ENCODE peak calls at places on chromosome 15, in six cellular contexts. L is AG09309, S is lower lobe of right lung, Q is AG04449, J is cardiac fibroblast, E is thoracic aorta. K is an unnamed sample.

GRCh38 chr15:78347586-78348543 is 7.7 kb downstream of the CRABP1 start:
- DNase-seq in L (no peak), S (no peak), Q (no peak), J (peak; percentile 13), E (no peak), K (no peak)

GRCh38 chr15:46857103-46857502 is 860.2 kb upstream of the SEMA6D start:
- DNase-seq in L (no peak), S (no peak), Q (no peak), J (no peak), E (no peak), K (no peak)

GRCh38 chr15:31031471-31032064 is 40.1 kb upstream of the MTMR10 start:
- DNase-seq in L (no peak), S (no peak), Q (no peak), J (peak; percentile 63), E (no peak), K (no peak)

GRCh38 chr15:34049096-34049495 is 10.1 kb upstream of the AVEN start:
- DNase-seq in L (peak; percentile 46), S (no peak), Q (peak; percentile 44), J (peak; percentile 89), E (no peak), K (no peak)

GRCh38 chr15:82624008-82624407 is 23.2 kb downstream of the CPEB1 start:
- DNase-seq in L (no peak), S (no peak), Q (peak; percentile 21), J (no peak), E (no peak), K (no peak)

GRCh38 chr15:35308802-35309201 is 223.7 kb upstream of the NANOGP8 start:
- DNase-seq in L (peak; percentile 94), S (no peak), Q (peak; percentile 99), J (peak; percentile 93), E (no peak), K (peak; percentile 94)

GRCh38 chr15:74283366-74283765 is 47.2 kb downstream of the CCDC33 start:
- DNase-seq in L (no peak), S (no peak), Q (no peak), J (no peak), E (no peak), K (no peak)

GRCh38 chr15:57522148-57522547 is 69.6 kb upstream of the MYZAP start:
- DNase-seq in L (no peak), S (no peak), Q (no peak), J (no peak), E (no peak), K (no peak)

GRCh38 chr15:75663931-75664421 is 16.3 kb downstream of the SNX33 start:
- DNase-seq in L (no peak), S (no peak), Q (no peak), J (no peak), E (no peak), K (no peak)

GRCh38 chr15:42363487-42363886 is 4.2 kb downstream of the CAPN3 start:
- DNase-seq in L (no peak), S (no peak), Q (no peak), J (no peak), E (no peak), K (no peak)

GRCh38 chr15:74873756-74874424 is 725 bp upstream of the SCAMP2 start:
- DNase-seq in L (no peak), S (peak; percentile 51), Q (no peak), J (peak; percentile 19), E (no peak), K (no peak)

GRCh38 chr15:38254065-38254883 is 1.6 kb downstream of the SPRED1 start:
- DNase-seq in L (no peak), S (peak; percentile 51), Q (no peak), J (peak; percentile 71), E (no peak), K (no peak)

GRCh38 chr15:42100021-42100800 is 5.8 kb upstream of the PLA2G4D start:
- DNase-seq in L (no peak), S (peak; percentile 72), Q (no peak), J (no peak), E (no peak), K (no peak)

GRCh38 chr15:75647370-75648155 is at the start of gene SNX33:
- DNase-seq in L (no peak), S (peak; percentile 86), Q (no peak), J (peak; percentile 94), E (no peak), K (no peak)

GRCh38 chr15:27828721-27829120 is 270.4 kb downstream of the OCA2 start:
- DNase-seq in L (no peak), S (no peak), Q (no peak), J (no peak), E (no peak), K (no peak)

GRCh38 chr15:92346063-92346462 is 47.6 kb upstream of the ST8SIA2 start:
- DNase-seq in L (no peak), S (no peak), Q (no peak), J (no peak), E (no peak), K (no peak)

GRCh38 chr15:94834000-94834399 is 602.6 kb downstream of the MCTP2 start:
- DNase-seq in L (no peak), S (no peak), Q (no peak), J (no peak), E (no peak), K (no peak)

GRCh38 chr15:52481915-52482314 is 46.8 kb downstream of the MYO5A start:
- DNase-seq in L (peak; percentile 50), S (no peak), Q (peak; percentile 57), J (peak; percentile 73), E (no peak), K (peak; percentile 56)

GRCh38 chr15:63246691-63247464 is 30.5 kb upstream of the APH1B start:
- DNase-seq in L (peak; percentile 83), S (no peak), Q (peak; percentile 91), J (peak; percentile 85), E (no peak), K (peak; percentile 80)

GRCh38 chr15:90646662-90647305 is 70.4 kb upstream of the BLM start:
- DNase-seq in L (no peak), S (peak; percentile 18), Q (no peak), J (no peak), E (no peak), K (no peak)

GRCh38 chr15:29090617-29091466 is 178.8 kb downstream of the NSMCE3 start:
- DNase-seq in L (no peak), S (no peak), Q (no peak), J (peak; percentile 29), E (no peak), K (no peak)

GRCh38 chr15:57540736-57541135 is 51.0 kb upstream of the MYZAP start:
- DNase-seq in L (no peak), S (no peak), Q (no peak), J (no peak), E (no peak), K (no peak)

GRCh38 chr15:95259965-95260364 is 1028.6 kb downstream of the MCTP2 start:
- DNase-seq in L (no peak), S (no peak), Q (no peak), J (peak; percentile 84), E (no peak), K (no peak)

GRCh38 chr15:88454867-88455810 is 12.0 kb downstream of the MRPL46 start:
- DNase-seq in L (peak; percentile 25), S (peak; percentile 55), Q (peak; percentile 17), J (peak; percentile 82), E (no peak), K (no peak)

GRCh38 chr15:77720617-77721016 is 87.9 kb upstream of the LINGO1 start:
- DNase-seq in L (no peak), S (no peak), Q (no peak), J (no peak), E (no peak), K (no peak)

GRCh38 chr15:99731336-99732267 is 1.6 kb downstream of the LYSMD4 start:
- DNase-seq in L (no peak), S (no peak), Q (no peak), J (peak; percentile 48), E (no peak), K (no peak)

GRCh38 chr15:69421498-69421897 is 7.3 kb downstream of the KIF23 start:
- DNase-seq in L (no peak), S (no peak), Q (no peak), J (peak; percentile 33), E (no peak), K (no peak)

GRCh38 chr15:35580606-35581005 is 34.6 kb upstream of the DPH6 start:
- DNase-seq in L (no peak), S (no peak), Q (no peak), J (no peak), E (no peak), K (no peak)

DNA sequence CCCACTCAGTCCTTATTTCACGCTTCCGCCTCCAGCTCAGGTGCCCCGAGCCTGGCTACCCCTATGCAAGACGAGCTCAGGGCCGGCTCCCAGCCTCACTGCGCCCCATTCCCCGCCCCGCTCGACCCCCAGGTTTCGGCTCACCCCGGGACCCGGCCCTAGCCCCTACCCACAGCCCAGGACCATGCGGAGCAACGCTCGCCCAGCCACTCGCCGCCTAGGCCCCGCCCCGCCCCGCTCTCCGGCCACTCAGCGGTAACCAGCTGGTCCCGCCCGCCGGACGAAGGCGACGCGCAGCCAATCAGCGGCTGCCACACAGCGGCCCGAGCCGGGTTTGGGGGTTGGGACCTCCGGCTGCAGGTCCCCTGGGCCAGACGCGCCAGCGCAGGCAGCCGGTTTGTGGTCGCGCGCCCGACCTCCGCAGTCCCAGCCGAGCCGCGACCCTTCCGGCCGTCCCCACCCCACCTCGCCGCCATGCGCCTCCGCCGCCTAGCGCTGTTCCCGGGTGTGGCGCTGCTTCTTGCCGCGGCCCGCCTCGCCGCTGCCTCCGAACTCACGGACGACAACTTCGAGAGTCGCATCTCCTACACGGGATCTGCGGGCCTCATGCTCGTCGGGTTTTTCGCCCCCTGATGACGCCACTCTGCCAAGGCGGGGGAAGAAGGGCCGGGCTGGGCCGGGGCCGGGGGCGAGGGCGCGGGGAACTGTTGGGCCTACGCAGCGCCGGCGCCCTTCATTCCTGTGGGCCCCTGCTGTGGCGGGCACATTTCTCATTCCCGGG is at the start of gene CATSPER2:
- DNase-seq in L (no peak), S (no peak), Q (no peak), J (no peak), E (no peak), K (no peak)
- H3K4me3 ChIP-seq in L (no peak within 1 kb of the TSS), S (no peak within 1 kb of the TSS), Q (no peak within 1 kb of the TSS), J (no peak within 1 kb of the TSS), E (no peak within 1 kb of the TSS), K (no peak within 1 kb of the TSS)

GRCh38 chr15:67254238-67255175 is at the start of the genes AAGAB and IQCH:
- DNase-seq in L (peak; percentile 92), S (peak; percentile 99), Q (peak; percentile 85), J (peak; percentile 99), E (peak; percentile 91), K (peak; percentile 82)
- TF ChIP-seq CTCF in L (no peak), S (peak; percentile 37), Q (no peak), J (no peak), E (no peak), K (no peak)

GRCh38 chr15:60708684-60709083 is 229.7 kb upstream of the ICE2 start:
- DNase-seq in L (peak; percentile 52), S (no peak), Q (peak; percentile 61), J (peak; percentile 38), E (no peak), K (no peak)
- H3K4me3 ChIP-seq in L (no peak overlapping the region), S (no peak overlapping the region), Q (no peak overlapping the region), J (no peak overlapping the region), E (no peak overlapping the region), K (no peak overlapping the region)

GRCh38 chr15:101540480-101541239 is 51.2 kb upstream of the PCSK6 start:
- DNase-seq in L (no peak), S (no peak), Q (no peak), J (no peak), E (no peak), K (no peak)
- TF ChIP-seq CTCF in L (peak; percentile 17), S (no peak), Q (no peak), J (peak; percentile 27), E (no peak), K (no peak)

GRCh38 chr15:48896775-48897143 is 18.8 kb downstream of the EID1 start:
- DNase-seq in L (no peak), S (no peak), Q (no peak), J (no peak), E (no peak), K (no peak)
- H3K4me3 ChIP-seq in L (no peak overlapping the region), S (peak overlapping the region; percentile 8), Q (peak overlapping the region; percentile 28), J (peak overlapping the region; percentile 16), E (peak overlapping the region; percentile 62), K (peak overlapping the region; percentile 22)

GRCh38 chr15:50229336-50229735 is 36.2 kb downstream of the HDC start:
- DNase-seq in L (no peak), S (no peak), Q (peak; percentile 31), J (no peak), E (no peak), K (no peak)
- TF ChIP-seq CTCF in L (no peak), S (no peak), Q (no peak), J (no peak), E (no peak), K (no peak)

K was measured in BJ.